ENCODE peak calls at places on chromosomes 2 and 18, in five cellular contexts. Y is glutamatergic neuron, V is Caki2, B is GM04504, K is mesendoderm. L is an unnamed sample.

GRCh38 chr2:109020217-109020637 is 31.2 kb upstream of the EDAR start:
- DNase-seq in Y (no peak), V (no peak), B (peak; percentile 27), K (peak; percentile 55), L (no peak)

GRCh38 chr2:197878792-197879191 is 74.4 kb downstream of the PLCL1 start:
- DNase-seq in Y (no peak), V (no peak), B (no peak), K (peak; percentile 44), L (no peak)

GRCh38 chr2:42562474-42563144 is 5.8 kb upstream of the MTA3 start:
- DNase-seq in Y (no peak), V (no peak), B (no peak), K (peak; percentile 14), L (peak; percentile 47)

GRCh38 chr18:54444309-54444914 is 86.7 kb downstream of the C18orf54 start:
- DNase-seq in Y (peak; percentile 61), V (peak; percentile 18), B (peak; percentile 12), K (peak; percentile 77), L (no peak)

GRCh38 chr2:23745726-23746105 is 181.2 kb downstream of the ATAD2B start:
- DNase-seq in Y (no peak), V (peak; percentile 2), B (peak; percentile 60), K (no peak), L (no peak)

GRCh38 chr2:137220438-137220998 is 455.2 kb downstream of the THSD7B start:
- DNase-seq in Y (no peak), V (peak; percentile 0), B (no peak), K (no peak), L (no peak)

GRCh38 chr2:73779472-73780241 is at the start of gene DUSP11:
- DNase-seq in Y (peak; percentile 98), V (peak; percentile 84), B (peak; percentile 82), K (peak; percentile 97), L (peak; percentile 97)

GRCh38 chr2:27584597-27584996 is 1.8 kb downstream of the ZNF512 start:
- DNase-seq in Y (no peak), V (no peak), B (no peak), K (no peak), L (no peak)

GRCh38 chr2:177984739-177985138 is 87.8 kb downstream of the PDE11A start:
- DNase-seq in Y (no peak), V (peak; percentile 16), B (peak; percentile 23), K (no peak), L (no peak)

GRCh38 chr2:29398384-29399237 is 283.4 kb downstream of the CLIP4 start:
- DNase-seq in Y (no peak), V (no peak), B (no peak), K (peak; percentile 32), L (no peak)

GRCh38 chr2:44244135-44244871 is 31.0 kb upstream of the SLC3A1 start:
- DNase-seq in Y (peak; percentile 34), V (peak; percentile 83), B (peak; percentile 56), K (peak; percentile 77), L (peak; percentile 51)

GRCh38 chr2:33040541-33040940 is 93.8 kb downstream of the LTBP1 start:
- DNase-seq in Y (no peak), V (no peak), B (no peak), K (no peak), L (no peak)

GRCh38 chr18:25253136-25253535 is 98.8 kb downstream of the ZNF521 start:
- DNase-seq in Y (no peak), V (no peak), B (no peak), K (no peak), L (no peak)

GRCh38 chr18:42068030-42068429 is 113.0 kb downstream of the PIK3C3 start:
- DNase-seq in Y (no peak), V (peak; percentile 87), B (no peak), K (no peak), L (no peak)

GRCh38 chr2:176961759-176962158 is 250.8 kb upstream of the HNRNPA3 start:
- DNase-seq in Y (no peak), V (no peak), B (no peak), K (no peak), L (no peak)

GRCh38 chr18:63339920-63340484 is 20.4 kb upstream of the BCL2 start:
- DNase-seq in Y (peak; percentile 47), V (no peak), B (no peak), K (peak; percentile 63), L (no peak)

GRCh38 chr2:169961911-169962310 is 134.7 kb downstream of the UBR3 start:
- DNase-seq in Y (no peak), V (no peak), B (peak; percentile 56), K (no peak), L (peak; percentile 56)

GRCh38 chr18:46335551-46336059 is 231.4 kb downstream of the HAUS1 start:
- DNase-seq in Y (peak; percentile 78), V (no peak), B (no peak), K (peak; percentile 66), L (no peak)

GRCh38 chr2:231936491-231936890 is 10.3 kb upstream of the NPPC start:
- DNase-seq in Y (no peak), V (no peak), B (no peak), K (no peak), L (no peak)

GRCh38 chr2:106108351-106108750 is 85.8 kb downstream of the UXS1 start:
- DNase-seq in Y (no peak), V (peak; percentile 45), B (peak; percentile 8), K (no peak), L (no peak)

L was measured in lower lobe of right lung.